ENCODE peak calls at places on chromosome 16, in four cellular contexts. Y is cardiac fibroblast; B is HEK293T; L is activated naive CD8-positive, alpha-beta T cell treated with anti-CD3 and anti-CD28 coated beads, Interleukin-2, amount 50 U/mL, for 16 hours. G is an unnamed sample.

GRCh38 chr16:75087040-75087979 is 29.3 kb downstream of the LDHD start:
- DNase-seq in L (no peak), B (no peak), Y (peak; percentile 73), G (peak; percentile 26)

GRCh38 chr16:49281843-49282642 is 405 bp upstream of the CBLN1 start:
- DNase-seq in Y (peak; percentile 51), B (peak; percentile 96), L (no peak), G (peak; percentile 92)

GRCh38 chr16:53084141-53084541 is 29.4 kb downstream of the CHD9 start:
- DNase-seq in L (no peak), Y (no peak), B (no peak), G (no peak)

GRCh38 chr16:72673118-72673517 is 374.8 kb downstream of the ZFHX3 start:
- DNase-seq in L (no peak), B (no peak), Y (no peak), G (no peak)

GRCh38 chr16:27317738-27318398 is 4.1 kb downstream of the IL4R start:
- DNase-seq in Y (no peak), B (no peak), L (no peak), G (no peak)

GRCh38 chr16:86424413-86424812 is 85.9 kb upstream of the FOXF1 start:
- DNase-seq in B (no peak), Y (no peak), L (no peak), G (no peak)

GRCh38 chr16:85645021-85645589 is 32.0 kb downstream of the GSE1 start:
- DNase-seq in Y (no peak), L (no peak), B (no peak), G (no peak)

GRCh38 chr16:17773698-17774101 is 302.9 kb upstream of the XYLT1 start:
- DNase-seq in B (no peak), Y (peak; percentile 8), L (no peak), G (no peak)

GRCh38 chr16:54707813-54708212 is 222.9 kb upstream of the IRX5 start:
- DNase-seq in B (no peak), Y (no peak), L (no peak), G (no peak)

GRCh38 chr16:79509221-79509631 is 91.3 kb downstream of the MAF start:
- DNase-seq in Y (no peak), L (no peak), B (no peak), G (peak; percentile 30)

GRCh38 chr16:55297062-55297909 is 26.7 kb upstream of the IRX6 start:
- DNase-seq in B (peak; percentile 29), Y (no peak), L (no peak), G (no peak)

GRCh38 chr16:71185366-71185765 is 45.2 kb downstream of the HYDIN start:
- DNase-seq in B (no peak), L (no peak), Y (no peak), G (no peak)

GRCh38 chr16:75044800-75045361 is 46.1 kb downstream of the ZNRF1 start:
- DNase-seq in L (no peak), Y (peak; percentile 64), B (no peak), G (peak; percentile 68)

GRCh38 chr16:88342491-88342890 is 40.3 kb upstream of the ZNF469 start:
- DNase-seq in B (no peak), L (no peak), Y (no peak), G (no peak)

GRCh38 chr16:13316008-13316407 is 414.6 kb downstream of the SHISA9 start:
- DNase-seq in Y (no peak), B (no peak), L (no peak), G (no peak)

GRCh38 chr16:29674188-29674587 is 4.8 kb upstream of the QPRT start:
- DNase-seq in L (no peak), Y (peak; percentile 42), B (no peak), G (peak; percentile 94)

GRCh38 chr16:23835390-23836077 is at the start of gene PRKCB:
- DNase-seq in L (peak; percentile 78), B (peak; percentile 96), Y (peak; percentile 9), G (peak; percentile 90)

GRCh38 chr16:31301708-31302400 is 42.1 kb downstream of the ITGAM start:
- DNase-seq in B (no peak), L (no peak), Y (peak; percentile 45), G (no peak)